ENCODE peak calls at places on chromosome 11, in five cellular contexts. One of them, this sample, is unnamed.

GRCh38 chr11:29511394-29511793 is 505.4 kb downstream of the KCNA4 start:
- DNase-seq in transverse colon: no peak
- DNase-seq in stomach: no peak
- DNase-seq in HL-60: no peak
- DNase-seq in K562: no peak
- DNase-seq in this sample: no peak

GRCh38 chr11:10909141-10909883 is 51.5 kb upstream of the ZBED5 start:
- DNase-seq in transverse colon: no peak
- DNase-seq in stomach: no peak
- DNase-seq in HL-60: peak
- DNase-seq in K562: no peak
- DNase-seq in this sample: no peak

GRCh38 chr11:74538680-74539079 is 45.2 kb upstream of the LIPT2 start:
- DNase-seq in transverse colon: no peak
- DNase-seq in stomach: no peak
- DNase-seq in HL-60: no peak
- DNase-seq in K562: no peak
- DNase-seq in this sample: peak

GRCh38 chr11:37109205-37109585 is 511.2 kb upstream of the RAG2 start:
- DNase-seq in transverse colon: no peak
- DNase-seq in stomach: no peak
- DNase-seq in HL-60: no peak
- DNase-seq in K562: no peak
- DNase-seq in this sample: no peak

GRCh38 chr11:19879309-19880087 is 166.9 kb downstream of the NAV2 start:
- DNase-seq in transverse colon: no peak
- DNase-seq in stomach: no peak
- DNase-seq in HL-60: no peak
- DNase-seq in K562: no peak
- DNase-seq in this sample: no peak

GRCh38 chr11:47514825-47515647 is 37.9 kb downstream of the CELF1 start:
- DNase-seq in transverse colon: no peak
- DNase-seq in stomach: no peak
- DNase-seq in HL-60: peak
- DNase-seq in K562: peak
- DNase-seq in this sample: no peak

GRCh38 chr11:117795726-117796455 is 1.1 kb downstream of the DSCAML1 start:
- DNase-seq in transverse colon: no peak
- DNase-seq in stomach: no peak
- DNase-seq in HL-60: no peak
- DNase-seq in K562: no peak
- DNase-seq in this sample: no peak

GRCh38 chr11:18736590-18737148 is 10.7 kb upstream of the IGSF22 start:
- DNase-seq in transverse colon: no peak
- DNase-seq in stomach: no peak
- DNase-seq in HL-60: no peak
- DNase-seq in K562: no peak
- DNase-seq in this sample: no peak

GRCh38 chr11:116865696-116866095 is 28.3 kb upstream of the APOA1 start:
- DNase-seq in transverse colon: no peak
- DNase-seq in stomach: no peak
- DNase-seq in HL-60: no peak
- DNase-seq in K562: no peak
- DNase-seq in this sample: no peak

GRCh38 chr11:69280451-69280850 is 13.5 kb upstream of the MYEOV start:
- DNase-seq in transverse colon: no peak
- DNase-seq in stomach: no peak
- DNase-seq in HL-60: no peak
- DNase-seq in K562: no peak
- DNase-seq in this sample: no peak

GRCh38 chr11:32781721-32782120 is 12.7 kb downstream of the CCDC73 start:
- DNase-seq in transverse colon: no peak
- DNase-seq in stomach: no peak
- DNase-seq in HL-60: no peak
- DNase-seq in K562: no peak
- DNase-seq in this sample: no peak

GRCh38 chr11:62443390-62444201 is 24.8 kb downstream of the SCGB1A1 start:
- DNase-seq in transverse colon: no peak
- DNase-seq in stomach: no peak
- DNase-seq in HL-60: no peak
- DNase-seq in K562: no peak
- DNase-seq in this sample: no peak

GRCh38 chr11:3086114-3086513 is 28.9 kb upstream of the CARS1 start:
- DNase-seq in transverse colon: no peak
- DNase-seq in stomach: no peak
- DNase-seq in HL-60: no peak
- DNase-seq in K562: no peak
- DNase-seq in this sample: no peak
- TF ChIP-seq POLR2AphosphoS5 in transverse colon: no peak
- TF ChIP-seq POLR2AphosphoS5 in stomach: no peak
- TF ChIP-seq POLR2AphosphoS5 in HL-60: no peak
- TF ChIP-seq POLR2AphosphoS5 in K562: no peak
- TF ChIP-seq POLR2AphosphoS5 in this sample: no peak

DNA sequence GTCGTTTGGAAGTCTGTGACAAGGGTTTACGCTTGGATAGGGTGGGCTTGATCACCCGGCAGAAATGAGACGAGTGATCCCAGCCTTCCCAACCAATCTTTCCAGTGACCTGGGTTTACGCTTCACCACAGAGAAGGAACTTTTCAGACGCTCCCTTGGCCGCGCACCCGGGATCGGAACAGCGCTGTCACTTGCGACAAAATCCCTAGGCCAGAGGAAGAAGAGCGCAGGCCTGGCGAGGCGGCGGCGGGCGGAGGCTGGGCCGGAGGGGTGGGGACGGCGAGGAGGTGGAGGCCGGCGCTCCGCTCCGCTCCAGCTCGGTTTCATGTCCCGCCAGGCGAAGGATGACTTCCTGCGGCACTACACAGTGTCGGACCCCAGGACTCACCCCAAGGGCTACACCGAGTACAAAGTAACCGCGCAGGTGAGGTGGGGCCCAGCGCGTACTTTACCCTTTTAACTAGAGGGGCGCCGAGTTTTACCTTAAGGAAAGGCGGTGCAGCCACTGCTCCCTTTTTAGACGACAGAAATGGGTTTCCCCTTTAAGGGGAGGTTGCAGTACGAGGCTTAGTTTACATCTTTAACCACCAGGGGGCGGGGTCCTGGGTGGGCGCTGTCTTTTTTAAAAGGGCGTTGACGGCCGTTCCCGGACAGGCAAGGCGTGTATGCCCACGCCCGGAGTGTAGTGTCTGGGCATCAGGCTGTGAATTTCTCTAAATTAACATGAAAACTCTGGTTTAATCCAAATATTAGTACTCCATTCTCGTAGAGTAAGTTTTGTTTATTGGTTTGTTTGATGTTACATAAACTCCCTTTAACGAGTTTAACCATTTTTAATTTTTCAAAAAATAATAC is at the start of gene SNX15:
- DNase-seq in transverse colon: peak
- DNase-seq in stomach: peak
- DNase-seq in HL-60: peak
- DNase-seq in K562: peak
- DNase-seq in this sample: peak
- TF ChIP-seq POLR2AphosphoS5 in transverse colon: peak
- TF ChIP-seq POLR2AphosphoS5 in stomach: peak
- TF ChIP-seq POLR2AphosphoS5 in HL-60: no peak
- TF ChIP-seq POLR2AphosphoS5 in K562: no peak
- TF ChIP-seq POLR2AphosphoS5 in this sample: peak

GRCh38 chr11:65651339-65651588 is 11.5 kb downstream of the RELA start:
- DNase-seq in transverse colon: no peak
- DNase-seq in stomach: no peak
- DNase-seq in HL-60: no peak
- DNase-seq in K562: no peak
- DNase-seq in this sample: no peak
- TF ChIP-seq POLR2AphosphoS5 in transverse colon: no peak
- TF ChIP-seq POLR2AphosphoS5 in stomach: no peak
- TF ChIP-seq POLR2AphosphoS5 in HL-60: peak
- TF ChIP-seq POLR2AphosphoS5 in K562: no peak
- TF ChIP-seq POLR2AphosphoS5 in this sample: no peak

DNA sequence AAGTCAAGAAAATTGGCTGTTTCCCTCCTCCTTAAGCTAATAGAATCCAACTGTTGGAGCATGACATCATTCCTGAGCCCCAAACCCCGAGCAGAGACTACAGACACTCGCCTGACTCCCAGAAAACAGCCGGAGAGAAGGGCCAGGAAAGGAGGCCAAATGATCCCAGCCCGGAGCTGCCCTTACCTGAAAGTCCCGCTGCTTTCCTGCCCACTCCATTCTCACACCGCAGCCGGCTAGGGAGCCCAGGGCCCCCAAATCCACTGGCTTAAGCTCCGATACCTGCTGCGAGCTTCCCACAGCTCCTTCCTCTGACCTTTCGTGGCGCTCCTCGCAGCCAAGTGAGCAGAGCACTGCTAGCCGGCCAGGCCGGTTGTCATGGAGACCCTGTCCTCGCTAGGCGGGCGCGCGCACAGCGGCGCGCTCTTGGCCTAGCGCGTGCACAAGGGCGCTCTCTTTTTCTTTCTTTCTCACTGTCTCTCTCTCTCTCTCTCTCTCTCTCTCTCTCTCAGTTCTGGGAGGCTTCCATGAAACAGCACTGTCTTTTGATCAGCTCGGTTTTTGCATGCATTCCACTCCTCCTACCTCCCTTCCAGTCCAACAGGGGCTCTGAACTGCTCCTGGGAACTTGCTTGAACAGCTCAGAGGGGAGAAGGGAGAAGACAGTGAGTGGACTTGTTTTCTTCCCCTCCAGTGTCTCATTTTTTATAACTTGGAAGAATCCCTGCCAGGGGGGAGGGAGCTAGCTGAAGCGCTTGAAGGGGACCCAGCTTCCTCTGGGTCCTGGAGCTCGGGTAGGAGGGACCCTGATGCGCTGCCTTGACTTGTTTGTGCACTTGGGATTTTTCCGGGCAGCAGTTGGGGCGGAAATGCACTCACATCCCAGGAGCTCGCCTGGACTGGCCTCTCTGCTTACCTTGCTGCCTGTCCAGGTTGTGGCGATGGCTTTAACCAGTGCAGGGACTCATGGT is 100.4 kb upstream of the AKIP1 start:
- DNase-seq in transverse colon: peak
- DNase-seq in stomach: peak
- DNase-seq in HL-60: no peak
- DNase-seq in K562: peak
- DNase-seq in this sample: no peak
- TF ChIP-seq POLR2AphosphoS5 in transverse colon: peak
- TF ChIP-seq POLR2AphosphoS5 in stomach: peak
- TF ChIP-seq POLR2AphosphoS5 in HL-60: no peak
- TF ChIP-seq POLR2AphosphoS5 in K562: no peak
- TF ChIP-seq POLR2AphosphoS5 in this sample: no peak

GRCh38 chr11:122193457-122193856 is 77.4 kb upstream of the BLID start:
- DNase-seq in transverse colon: no peak
- DNase-seq in stomach: no peak
- DNase-seq in HL-60: no peak
- DNase-seq in K562: no peak
- DNase-seq in this sample: no peak

GRCh38 chr11:122187373-122188165 is 71.6 kb upstream of the BLID start:
- DNase-seq in transverse colon: no peak
- DNase-seq in stomach: no peak
- DNase-seq in HL-60: no peak
- DNase-seq in K562: no peak
- DNase-seq in this sample: no peak

GRCh38 chr11:122186439-122187080 is 70.5 kb upstream of the BLID start:
- DNase-seq in transverse colon: no peak
- DNase-seq in stomach: no peak
- DNase-seq in HL-60: peak
- DNase-seq in K562: no peak
- DNase-seq in this sample: no peak

GRCh38 chr11:122192634-122193245 is 76.7 kb upstream of the BLID start:
- DNase-seq in transverse colon: no peak
- DNase-seq in stomach: no peak
- DNase-seq in HL-60: no peak
- DNase-seq in K562: no peak
- DNase-seq in this sample: no peak

DNA sequence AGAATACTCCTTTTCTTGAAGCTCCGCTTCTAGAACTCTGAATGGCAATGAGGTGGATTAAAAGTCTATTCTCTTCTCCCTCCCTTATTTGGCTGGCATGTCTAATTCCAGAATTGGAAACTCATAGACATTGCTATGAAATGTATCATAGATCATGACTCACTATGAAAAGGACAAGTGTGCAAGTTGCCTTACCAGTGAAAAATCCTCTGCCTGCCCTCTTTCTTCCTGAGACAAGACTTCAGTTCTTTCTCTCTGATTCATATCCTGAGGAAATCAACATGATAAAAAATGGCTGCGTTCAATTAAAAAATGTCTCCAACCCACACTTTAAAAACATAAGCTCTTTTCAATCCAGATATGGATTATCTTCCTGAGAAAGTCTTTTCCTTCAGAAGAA is 73.2 kb upstream of the BLID start:
- DNase-seq in transverse colon: no peak
- DNase-seq in stomach: no peak
- DNase-seq in HL-60: no peak
- DNase-seq in K562: no peak
- DNase-seq in this sample: no peak
- TF ChIP-seq POLR2AphosphoS5 in transverse colon: peak
- TF ChIP-seq POLR2AphosphoS5 in stomach: peak
- TF ChIP-seq POLR2AphosphoS5 in HL-60: no peak
- TF ChIP-seq POLR2AphosphoS5 in K562: no peak
- TF ChIP-seq POLR2AphosphoS5 in this sample: no peak

DNA sequence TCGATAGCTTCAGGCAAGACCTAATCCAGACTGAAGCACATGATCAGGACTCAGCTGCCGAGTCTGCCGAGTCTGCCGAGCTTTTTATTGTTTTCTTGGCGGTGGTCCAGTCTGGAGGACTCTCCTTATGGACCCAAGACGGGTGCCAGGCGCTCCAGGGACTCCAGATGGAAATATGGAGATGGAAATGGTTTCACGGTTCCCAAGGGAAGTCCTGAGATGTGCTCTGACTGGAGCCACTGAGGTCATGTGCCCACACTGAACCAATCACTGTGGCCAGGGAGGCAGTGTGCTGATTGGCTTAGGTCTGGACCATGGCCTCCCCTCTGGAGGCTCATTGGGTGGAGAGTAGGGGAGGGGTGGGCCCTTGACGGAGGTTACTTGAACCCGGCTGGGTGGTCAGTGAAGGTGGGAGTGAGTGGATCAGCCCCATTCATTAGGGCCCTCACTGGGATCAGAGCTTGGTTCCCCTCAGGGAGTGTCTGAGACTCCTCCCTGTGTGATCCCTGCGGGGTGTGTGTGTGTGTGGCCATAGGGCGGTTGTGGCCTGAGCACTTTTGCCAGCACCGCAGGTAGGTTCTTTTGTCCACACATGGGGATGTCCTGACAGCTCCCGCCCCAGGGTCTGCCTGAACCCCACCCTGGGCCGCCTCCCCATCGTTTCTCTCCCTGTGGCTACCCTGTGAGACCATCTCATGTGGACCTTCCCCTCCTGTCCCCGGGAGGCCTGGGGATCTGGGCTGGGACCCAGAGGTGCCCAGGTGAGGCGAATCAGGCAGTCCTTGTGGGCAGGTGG is 14.0 kb downstream of the RPS6KA4 start:
- DNase-seq in transverse colon: no peak
- DNase-seq in stomach: no peak
- DNase-seq in HL-60: peak
- DNase-seq in K562: peak
- DNase-seq in this sample: no peak
- TF ChIP-seq POLR2AphosphoS5 in transverse colon: no peak
- TF ChIP-seq POLR2AphosphoS5 in stomach: no peak
- TF ChIP-seq POLR2AphosphoS5 in HL-60: no peak
- TF ChIP-seq POLR2AphosphoS5 in K562: no peak
- TF ChIP-seq POLR2AphosphoS5 in this sample: peak

This sample was measured in SK-N-MC.